ENCODE peak calls at places on chromosome 10, in four cellular contexts. W is SK-N-SH, T is A549, Z is GM12878. M is an unnamed sample.

GRCh38 chr10:19816420-19817250 is at the start of gene PLXDC2:
- DNase-seq in Z (no peak), T (no peak), W (peak; percentile 64), M (no peak)

GRCh38 chr10:84375011-84375410 is 46.6 kb downstream of the CCSER2 start:
- DNase-seq in Z (peak; percentile 34), W (peak; percentile 29), T (no peak), M (peak; percentile 51)

GRCh38 chr10:49058341-49059255 is 56.7 kb downstream of the VSTM4 start:
- DNase-seq in T (no peak), Z (no peak), W (no peak), M (no peak)

GRCh38 chr10:88097092-88097894 is 233.9 kb downstream of the PTEN start:
- DNase-seq in Z (no peak), W (no peak), T (no peak), M (no peak)

GRCh38 chr10:132001238-132001977 is 19.7 kb upstream of the BNIP3 start:
- DNase-seq in Z (no peak), T (peak; percentile 35), W (no peak), M (peak; percentile 29)

GRCh38 chr10:42836771-42837468 is 54.3 kb downstream of the BMS1 start:
- DNase-seq in W (peak; percentile 82), Z (no peak), T (peak; percentile 11), M (peak; percentile 3)

GRCh38 chr10:133126431-133127290 is 33.4 kb upstream of the KNDC1 start:
- DNase-seq in Z (no peak), W (no peak), T (no peak), M (no peak)

GRCh38 chr10:125049216-125049903 is 107.4 kb downstream of the ZRANB1 start:
- DNase-seq in W (no peak), Z (no peak), T (no peak), M (no peak)

GRCh38 chr10:91164520-91165065 is 55.9 kb upstream of the PCGF5 start:
- DNase-seq in W (no peak), T (no peak), Z (no peak), M (no peak)

GRCh38 chr10:122504551-122504950 is 43.2 kb downstream of the HTRA1 start:
- DNase-seq in W (peak; percentile 84), T (peak; percentile 35), Z (no peak), M (no peak)

GRCh38 chr10:21364196-21365114 is 161.0 kb downstream of the SKIDA1 start:
- DNase-seq in T (peak; percentile 89), Z (no peak), W (no peak), M (peak; percentile 89)

GRCh38 chr10:5944389-5945202 is 32.7 kb downstream of the IL15RA start:
- DNase-seq in W (no peak), T (peak; percentile 34), Z (no peak), M (no peak)

GRCh38 chr10:35481421-35481820 is 123.7 kb upstream of the GJD4 start:
- DNase-seq in W (no peak), T (no peak), Z (no peak), M (no peak)

GRCh38 chr10:7950981-7951847 is 103.3 kb upstream of the GATA3 start:
- DNase-seq in T (no peak), Z (no peak), W (no peak), M (peak; percentile 37)

GRCh38 chr10:67402620-67403019 is 293.4 kb downstream of the CTNNA3 start:
- DNase-seq in Z (no peak), T (no peak), W (no peak), M (no peak)

GRCh38 chr10:470339-471003 is 219.0 kb downstream of the DIP2C start:
- DNase-seq in W (no peak), T (no peak), Z (no peak), M (no peak)

GRCh38 chr10:113024930-113025329 is 74.9 kb downstream of the TCF7L2 start:
- DNase-seq in T (no peak), Z (no peak), W (no peak), M (no peak)
- TF ChIP-seq PBX3 in T (no peak), Z (no peak), W (no peak), M (no peak)

GRCh38 chr10:71511206-71511605 is 114.5 kb downstream of the CDH23 start:
- DNase-seq in Z (no peak), T (no peak), W (no peak), M (no peak)
- TF ChIP-seq PBX3 in Z (no peak), T (no peak), W (no peak), M (no peak)

GRCh38 chr10:46225597-46225996 is 61.2 kb upstream of the ANTXRL start:
- DNase-seq in W (no peak), Z (no peak), T (no peak), M (no peak)
- TF ChIP-seq PBX3 in W (no peak), Z (no peak), T (no peak), M (no peak)

GRCh38 chr10:79185067-79185774 is 116.5 kb downstream of the ZMIZ1 start:
- DNase-seq in Z (no peak), T (no peak), W (no peak), M (peak; percentile 85)

GRCh38 chr10:79184649-79185048 is 115.9 kb downstream of the ZMIZ1 start:
- DNase-seq in W (no peak), Z (no peak), T (no peak), M (no peak)

GRCh38 chr10:79182763-79183467 is 114.1 kb downstream of the ZMIZ1 start:
- DNase-seq in Z (no peak), T (no peak), W (no peak), M (no peak)

GRCh38 chr10:79183468-79183865 is 114.7 kb downstream of the ZMIZ1 start:
- DNase-seq in T (no peak), Z (no peak), W (no peak), M (no peak)

DNA sequence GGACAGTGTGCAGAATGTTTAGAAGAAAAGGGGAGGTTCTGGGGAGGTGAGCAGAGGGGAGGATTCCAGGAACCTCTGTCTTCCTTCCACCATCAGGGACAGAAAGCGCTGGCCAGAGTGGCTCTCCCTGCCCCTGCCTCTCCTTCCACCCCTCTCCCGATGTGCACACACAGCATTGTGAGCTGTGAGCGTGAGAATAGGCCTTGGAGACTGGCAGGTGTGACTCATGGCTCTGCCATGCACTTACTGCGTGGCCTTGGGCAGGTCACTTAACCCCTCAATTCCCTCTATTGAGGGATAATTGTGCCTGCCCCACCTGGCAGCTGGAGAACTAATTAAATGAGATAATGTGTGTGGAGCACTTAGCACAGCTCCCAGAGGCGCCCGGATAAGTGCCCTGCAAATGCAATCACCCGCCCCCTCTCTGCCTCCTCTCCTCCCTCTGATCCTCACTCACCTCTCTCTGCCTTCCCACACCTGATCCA is 115.4 kb downstream of the ZMIZ1 start:
- DNase-seq in T (peak; percentile 72), W (peak; percentile 66), Z (no peak), M (peak; percentile 77)
- TF ChIP-seq PBX3 in T (peak; percentile 18), W (peak; percentile 61), Z (no peak), M (no peak)

M was measured in HepG2.